ENCODE peak calls at places on chromosomes 11 and 22, in seven cellular contexts. One of them, this sample, is unnamed.

GRCh38 chr11:18046116-18046777 is at the start of gene TPH1:
- DNase-seq in lower lobe of right lung: peak
- DNase-seq in fibroblast of mammary gland: peak
- DNase-seq in psoas muscle: peak
- DNase-seq in lower leg skin: no peak
- DNase-seq in OCI-LY7: no peak
- DNase-seq in adrenal gland: peak
- DNase-seq in this sample: no peak

GRCh38 chr22:48976556-48977535 is 850.8 kb downstream of the BRD1 start:
- DNase-seq in adrenal gland: no peak
- DNase-seq in lower lobe of right lung: no peak
- DNase-seq in lower leg skin: no peak
- DNase-seq in psoas muscle: no peak
- DNase-seq in OCI-LY7: no peak
- DNase-seq in fibroblast of mammary gland: no peak
- DNase-seq in this sample: no peak

GRCh38 chr11:114026355-114026754 is 33.2 kb upstream of the ZBTB16 start:
- DNase-seq in fibroblast of mammary gland: peak
- DNase-seq in adrenal gland: no peak
- DNase-seq in psoas muscle: no peak
- DNase-seq in lower leg skin: no peak
- DNase-seq in lower lobe of right lung: no peak
- DNase-seq in OCI-LY7: peak
- DNase-seq in this sample: no peak

GRCh38 chr11:112882494-112883381 is 78.5 kb upstream of the NCAM1 start:
- DNase-seq in fibroblast of mammary gland: no peak
- DNase-seq in psoas muscle: no peak
- DNase-seq in OCI-LY7: no peak
- DNase-seq in adrenal gland: no peak
- DNase-seq in lower lobe of right lung: no peak
- DNase-seq in lower leg skin: no peak
- DNase-seq in this sample: no peak

GRCh38 chr11:109967121-109967520 is 126.1 kb upstream of the ZC3H12C start:
- DNase-seq in lower lobe of right lung: no peak
- DNase-seq in OCI-LY7: no peak
- DNase-seq in psoas muscle: no peak
- DNase-seq in adrenal gland: no peak
- DNase-seq in fibroblast of mammary gland: no peak
- DNase-seq in lower leg skin: no peak
- DNase-seq in this sample: no peak

GRCh38 chr11:96213500-96213899 is 129.5 kb downstream of the MAML2 start:
- DNase-seq in OCI-LY7: no peak
- DNase-seq in psoas muscle: no peak
- DNase-seq in fibroblast of mammary gland: peak
- DNase-seq in lower lobe of right lung: no peak
- DNase-seq in adrenal gland: no peak
- DNase-seq in lower leg skin: no peak
- DNase-seq in this sample: no peak

GRCh38 chr11:108592591-108593213 is 866 bp downstream of the EXPH5 start:
- DNase-seq in OCI-LY7: no peak
- DNase-seq in lower lobe of right lung: peak
- DNase-seq in psoas muscle: peak
- DNase-seq in adrenal gland: peak
- DNase-seq in lower leg skin: no peak
- DNase-seq in fibroblast of mammary gland: no peak
- DNase-seq in this sample: no peak

GRCh38 chr11:5626191-5626590 is 1.4 kb downstream of the TRIM34 start:
- DNase-seq in adrenal gland: no peak
- DNase-seq in lower leg skin: no peak
- DNase-seq in OCI-LY7: no peak
- DNase-seq in psoas muscle: no peak
- DNase-seq in lower lobe of right lung: no peak
- DNase-seq in fibroblast of mammary gland: peak
- DNase-seq in this sample: no peak

GRCh38 chr11:129643031-129643721 is 172.5 kb upstream of the TMEM45B start:
- DNase-seq in fibroblast of mammary gland: peak
- DNase-seq in OCI-LY7: no peak
- DNase-seq in adrenal gland: no peak
- DNase-seq in psoas muscle: no peak
- DNase-seq in lower leg skin: peak
- DNase-seq in lower lobe of right lung: no peak
- DNase-seq in this sample: no peak

GRCh38 chr22:38881464-38881871 is 9.5 kb upstream of the CBX6 start:
- DNase-seq in adrenal gland: peak
- DNase-seq in OCI-LY7: no peak
- DNase-seq in psoas muscle: peak
- DNase-seq in lower lobe of right lung: no peak
- DNase-seq in lower leg skin: peak
- DNase-seq in fibroblast of mammary gland: peak
- DNase-seq in this sample: peak

GRCh38 chr11:71934213-71934612 is 5.4 kb downstream of the RNF121 start:
- DNase-seq in OCI-LY7: no peak
- DNase-seq in lower lobe of right lung: no peak
- DNase-seq in adrenal gland: no peak
- DNase-seq in lower leg skin: no peak
- DNase-seq in psoas muscle: no peak
- DNase-seq in fibroblast of mammary gland: no peak
- DNase-seq in this sample: no peak

GRCh38 chr11:32008879-32009548 is 81.9 kb upstream of the RCN1 start:
- DNase-seq in adrenal gland: no peak
- DNase-seq in lower leg skin: no peak
- DNase-seq in lower lobe of right lung: no peak
- DNase-seq in psoas muscle: no peak
- DNase-seq in fibroblast of mammary gland: no peak
- DNase-seq in OCI-LY7: no peak
- DNase-seq in this sample: no peak
- TF ChIP-seq CTCF in adrenal gland: no peak
- TF ChIP-seq CTCF in lower leg skin: no peak
- TF ChIP-seq CTCF in lower lobe of right lung: no peak
- TF ChIP-seq CTCF in psoas muscle: no peak
- TF ChIP-seq CTCF in fibroblast of mammary gland: no peak
- TF ChIP-seq CTCF in OCI-LY7: no peak
- TF ChIP-seq CTCF in this sample: no peak

GRCh38 chr11:69902337-69902736 is 83.1 kb upstream of the FGF3 start:
- DNase-seq in psoas muscle: no peak
- DNase-seq in lower lobe of right lung: no peak
- DNase-seq in lower leg skin: no peak
- DNase-seq in fibroblast of mammary gland: no peak
- DNase-seq in OCI-LY7: no peak
- DNase-seq in adrenal gland: no peak
- DNase-seq in this sample: no peak
- TF ChIP-seq CTCF in psoas muscle: no peak
- TF ChIP-seq CTCF in lower lobe of right lung: no peak
- TF ChIP-seq CTCF in lower leg skin: no peak
- TF ChIP-seq CTCF in fibroblast of mammary gland: no peak
- TF ChIP-seq CTCF in OCI-LY7: no peak
- TF ChIP-seq CTCF in adrenal gland: no peak
- TF ChIP-seq CTCF in this sample: no peak

GRCh38 chr11:32610926-32611325 is 27.3 kb downstream of the EIF3M start:
- DNase-seq in OCI-LY7: no peak
- DNase-seq in lower leg skin: no peak
- DNase-seq in psoas muscle: no peak
- DNase-seq in fibroblast of mammary gland: peak
- DNase-seq in lower lobe of right lung: no peak
- DNase-seq in adrenal gland: no peak
- DNase-seq in this sample: no peak

GRCh38 chr11:32613500-32614151 is 30.0 kb downstream of the EIF3M start:
- DNase-seq in OCI-LY7: no peak
- DNase-seq in lower lobe of right lung: no peak
- DNase-seq in lower leg skin: no peak
- DNase-seq in adrenal gland: no peak
- DNase-seq in psoas muscle: no peak
- DNase-seq in fibroblast of mammary gland: no peak
- DNase-seq in this sample: no peak

GRCh38 chr11:32616903-32617302 is 33.3 kb downstream of the EIF3M start:
- DNase-seq in psoas muscle: no peak
- DNase-seq in adrenal gland: no peak
- DNase-seq in lower lobe of right lung: no peak
- DNase-seq in lower leg skin: no peak
- DNase-seq in OCI-LY7: no peak
- DNase-seq in fibroblast of mammary gland: no peak
- DNase-seq in this sample: no peak

GRCh38 chr11:32615422-32615821 is 31.8 kb downstream of the EIF3M start:
- DNase-seq in fibroblast of mammary gland: peak
- DNase-seq in adrenal gland: no peak
- DNase-seq in psoas muscle: no peak
- DNase-seq in lower leg skin: no peak
- DNase-seq in OCI-LY7: no peak
- DNase-seq in lower lobe of right lung: no peak
- DNase-seq in this sample: no peak
- TF ChIP-seq CTCF in fibroblast of mammary gland: peak
- TF ChIP-seq CTCF in adrenal gland: no peak
- TF ChIP-seq CTCF in psoas muscle: no peak
- TF ChIP-seq CTCF in lower leg skin: no peak
- TF ChIP-seq CTCF in OCI-LY7: peak
- TF ChIP-seq CTCF in lower lobe of right lung: no peak
- TF ChIP-seq CTCF in this sample: no peak

DNA sequence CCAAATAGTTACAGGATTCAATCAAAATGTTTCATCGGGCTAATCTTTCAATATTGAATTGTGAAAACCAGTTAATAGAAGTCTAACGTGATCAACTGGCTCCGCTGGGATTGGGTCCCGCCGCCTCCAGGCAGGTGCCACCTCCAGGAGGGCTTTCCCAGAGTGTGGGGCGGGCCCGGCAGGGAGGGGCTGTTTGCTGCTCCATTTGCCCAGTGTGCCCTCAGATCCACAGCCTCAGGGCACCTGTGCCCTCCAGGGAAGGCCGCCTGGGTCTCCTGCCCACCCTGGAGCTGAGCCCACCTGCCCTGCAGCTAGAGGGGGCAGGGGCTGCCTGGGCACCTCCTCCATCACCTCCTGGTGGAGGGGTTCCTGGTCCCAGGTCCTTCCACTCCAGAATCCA is 17.9 kb downstream of the BRSK2 start:
- DNase-seq in lower leg skin: no peak
- DNase-seq in OCI-LY7: no peak
- DNase-seq in adrenal gland: no peak
- DNase-seq in lower lobe of right lung: no peak
- DNase-seq in fibroblast of mammary gland: no peak
- DNase-seq in psoas muscle: no peak
- DNase-seq in this sample: no peak
- TF ChIP-seq CTCF in lower leg skin: no peak
- TF ChIP-seq CTCF in OCI-LY7: no peak
- TF ChIP-seq CTCF in adrenal gland: no peak
- TF ChIP-seq CTCF in lower lobe of right lung: no peak
- TF ChIP-seq CTCF in fibroblast of mammary gland: no peak
- TF ChIP-seq CTCF in psoas muscle: no peak
- TF ChIP-seq CTCF in this sample: no peak

GRCh38 chr11:111459506-111460270 is 52.5 kb downstream of the BTG4 start:
- DNase-seq in adrenal gland: no peak
- DNase-seq in OCI-LY7: no peak
- DNase-seq in psoas muscle: no peak
- DNase-seq in lower lobe of right lung: no peak
- DNase-seq in lower leg skin: no peak
- DNase-seq in fibroblast of mammary gland: no peak
- DNase-seq in this sample: no peak
- TF ChIP-seq CTCF in adrenal gland: no peak
- TF ChIP-seq CTCF in OCI-LY7: no peak
- TF ChIP-seq CTCF in psoas muscle: no peak
- TF ChIP-seq CTCF in lower lobe of right lung: no peak
- TF ChIP-seq CTCF in lower leg skin: no peak
- TF ChIP-seq CTCF in fibroblast of mammary gland: peak
- TF ChIP-seq CTCF in this sample: no peak

GRCh38 chr11:13111813-13112130 is 102.7 kb downstream of the RASSF10 start:
- DNase-seq in lower lobe of right lung: no peak
- DNase-seq in fibroblast of mammary gland: no peak
- DNase-seq in psoas muscle: no peak
- DNase-seq in adrenal gland: no peak
- DNase-seq in lower leg skin: no peak
- DNase-seq in OCI-LY7: no peak
- DNase-seq in this sample: no peak

GRCh38 chr11:13118194-13118593 is 109.1 kb downstream of the RASSF10 start:
- DNase-seq in fibroblast of mammary gland: peak
- DNase-seq in OCI-LY7: no peak
- DNase-seq in adrenal gland: no peak
- DNase-seq in lower leg skin: no peak
- DNase-seq in psoas muscle: no peak
- DNase-seq in lower lobe of right lung: no peak
- DNase-seq in this sample: no peak

GRCh38 chr11:13117344-13117743 is 108.2 kb downstream of the RASSF10 start:
- DNase-seq in lower lobe of right lung: no peak
- DNase-seq in lower leg skin: no peak
- DNase-seq in OCI-LY7: no peak
- DNase-seq in adrenal gland: no peak
- DNase-seq in psoas muscle: no peak
- DNase-seq in fibroblast of mammary gland: no peak
- DNase-seq in this sample: no peak

GRCh38 chr11:13116491-13116890 is 107.4 kb downstream of the RASSF10 start:
- DNase-seq in fibroblast of mammary gland: no peak
- DNase-seq in OCI-LY7: no peak
- DNase-seq in lower leg skin: no peak
- DNase-seq in lower lobe of right lung: no peak
- DNase-seq in psoas muscle: no peak
- DNase-seq in adrenal gland: no peak
- DNase-seq in this sample: no peak

DNA sequence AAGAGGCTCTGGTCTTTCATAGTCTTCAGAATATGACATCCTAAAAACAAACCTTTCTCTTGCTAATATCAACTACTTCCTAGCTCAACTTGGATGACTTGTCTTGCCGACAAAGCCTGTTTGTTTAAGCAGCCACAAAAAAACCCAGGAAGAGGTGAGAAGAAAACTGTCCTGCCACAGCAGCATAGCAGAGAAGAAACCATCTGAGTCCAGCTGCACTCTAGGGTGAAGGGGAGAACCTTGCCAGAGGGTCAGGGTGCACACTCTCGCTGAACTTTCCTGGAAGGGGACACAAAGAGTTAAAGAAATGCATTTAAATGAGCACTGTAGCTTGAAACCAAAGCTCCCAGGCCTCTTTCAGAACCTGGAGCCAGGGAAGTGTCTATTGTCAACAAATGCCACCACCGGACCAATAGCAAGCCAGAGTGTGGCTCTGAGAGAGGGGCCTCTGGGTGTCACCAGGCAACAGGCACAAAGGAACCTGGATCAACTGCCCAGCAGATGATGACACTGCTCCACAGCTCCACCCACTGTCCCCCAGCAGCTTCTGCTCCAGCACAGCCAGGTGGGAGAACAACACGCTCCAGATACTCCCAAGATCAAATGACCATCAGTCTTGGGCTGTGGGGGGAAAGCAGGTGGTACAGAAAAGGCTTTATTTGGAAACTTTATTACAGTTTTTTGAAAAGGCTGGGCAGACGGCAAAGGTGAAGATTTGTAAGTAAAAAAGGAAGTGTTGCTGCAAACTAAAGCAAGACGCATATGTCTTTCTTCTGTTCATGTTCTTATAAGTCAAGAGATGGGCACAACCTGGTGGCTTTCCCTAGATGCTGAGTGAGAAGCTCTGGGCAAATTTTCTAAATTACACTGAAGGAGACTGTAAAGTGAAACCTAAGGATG is 105.7 kb downstream of the RASSF10 start:
- DNase-seq in lower lobe of right lung: peak
- DNase-seq in adrenal gland: no peak
- DNase-seq in psoas muscle: no peak
- DNase-seq in fibroblast of mammary gland: no peak
- DNase-seq in lower leg skin: no peak
- DNase-seq in OCI-LY7: no peak
- DNase-seq in this sample: no peak
- TF ChIP-seq CTCF in lower lobe of right lung: no peak
- TF ChIP-seq CTCF in adrenal gland: no peak
- TF ChIP-seq CTCF in psoas muscle: no peak
- TF ChIP-seq CTCF in fibroblast of mammary gland: no peak
- TF ChIP-seq CTCF in lower leg skin: no peak
- TF ChIP-seq CTCF in OCI-LY7: peak
- TF ChIP-seq CTCF in this sample: no peak

This sample was measured in right atrium auricular region.